ENCODE peak calls at places on chromosomes 4 and X, in nine cellular contexts. B is NCI-H1105; J is cerebellum; R is A549; P is immature natural killer cell; H is G401; Z is omental fat pad; C is stimulated activated CD8-positive, alpha-beta memory T cell treated with anti-CD3 and anti-CD28 coated beads, Interleukin-7, amount 100 ng/mL, for 24 hours; I is iris pigment epithelial cell. A is an unnamed sample.

GRCh38 chrX:124232523-124233201 is 99.8 kb upstream of the TEX13D start:
- DNase-seq in B (no peak), J (no peak), R (no peak), P (no peak), H (no peak), Z (no peak), C (no peak), I (no peak), A (no peak)

GRCh38 chrX:97563531-97564133 is 679.9 kb downstream of the RPA4 start:
- DNase-seq in B (peak), J (no peak), R (no peak), P (peak), H (no peak), Z (no peak), C (no peak), I (peak), A (no peak)

GRCh38 chrX:75603833-75604232 is 81.0 kb upstream of the ZDHHC15 start:
- DNase-seq in B (peak), J (peak), R (peak), P (peak), H (peak), Z (no peak), C (no peak), I (peak), A (no peak)

GRCh38 chrX:38657562-38657961 is 96.2 kb downstream of the TSPAN7 start:
- DNase-seq in B (no peak), J (no peak), R (no peak), P (no peak), H (no peak), Z (no peak), C (no peak), I (no peak), A (no peak)

GRCh38 chr4:57090099-57090498 is 20.1 kb downstream of the IGFBP7 start:
- DNase-seq in B (no peak), J (no peak), R (no peak), P (no peak), H (no peak), Z (no peak), C (no peak), I (no peak), A (no peak)

GRCh38 chrX:20479896-20480295 is 213.2 kb upstream of the RPS6KA3 start:
- DNase-seq in B (no peak), J (no peak), R (no peak), P (no peak), H (no peak), Z (no peak), C (no peak), I (no peak), A (no peak)

GRCh38 chr4:183591301-183591700 is 67.7 kb downstream of the RWDD4 start:
- DNase-seq in B (no peak), J (no peak), R (no peak), P (no peak), H (no peak), Z (no peak), C (no peak), I (peak), A (no peak)

GRCh38 chr4:8695237-8696219 is 103.0 kb downstream of the CPZ start:
- DNase-seq in B (no peak), J (no peak), R (no peak), P (no peak), H (no peak), Z (no peak), C (no peak), I (no peak), A (no peak)

GRCh38 chrX:46325312-46325877 is 219.8 kb downstream of the ZNF674 start:
- DNase-seq in B (no peak), J (no peak), R (peak), P (no peak), H (no peak), Z (no peak), C (peak), I (peak), A (no peak)

GRCh38 chrX:15916704-15917084 is 62.1 kb upstream of the AP1S2 start:
- DNase-seq in B (no peak), J (no peak), R (no peak), P (no peak), H (no peak), Z (no peak), C (no peak), I (no peak), A (no peak)

GRCh38 chr4:108107729-108108382 is 60.9 kb downstream of the LEF1 start:
- DNase-seq in B (no peak), J (no peak), R (no peak), P (no peak), H (no peak), Z (no peak), C (no peak), I (no peak), A (no peak)

GRCh38 chr4:5043579-5043978 is 7.7 kb upstream of the STK32B start:
- DNase-seq in B (no peak), J (no peak), R (no peak), P (no peak), H (no peak), Z (no peak), C (no peak), I (no peak), A (no peak)